ENCODE peak calls at places on chromosomes 2 and 18, in nine cellular contexts. Y is DND-41, K is choroid plexus epithelial cell, I is HL-60, P is heart left ventricle, J is endodermal cell, B is stomach, G is pancreas, S is astrocyte of the cerebellum. C is an unnamed sample.
A peak's percentile ranks its signal among the peaks of the same experiment; 100 is the strongest.

GRCh38 chr2:122525341-122525740 is 769.9 kb downstream of the TSN start:
- DNase-seq in B (no peak), G (no peak), K (no peak), S (no peak), J (no peak), Y (no peak), I (no peak), P (no peak), C (no peak)

GRCh38 chr2:9333591-9334171 is 89.6 kb downstream of the ITGB1BP1 start:
- DNase-seq in S (peak; percentile 66), G (peak; percentile 65), K (peak; percentile 94), B (peak; percentile 71), P (peak; percentile 61), J (peak; percentile 82), I (peak; percentile 35), Y (peak; percentile 12), C (peak; percentile 90)

GRCh38 chr2:226364217-226364616 is 435.4 kb downstream of the IRS1 start:
- DNase-seq in G (no peak), I (no peak), K (no peak), P (no peak), Y (no peak), J (no peak), S (no peak), B (no peak), C (no peak)

GRCh38 chr2:116719841-116720240 is 1094.7 kb upstream of the DDX18 start:
- DNase-seq in K (peak; percentile 3), S (peak; percentile 63), I (no peak), Y (no peak), G (no peak), B (no peak), J (no peak), P (no peak), C (peak; percentile 90)

GRCh38 chr2:16148632-16149348 is 208.4 kb downstream of the MYCN start:
- DNase-seq in Y (no peak), G (no peak), P (no peak), J (peak; percentile 18), S (no peak), I (no peak), B (no peak), K (no peak), C (no peak)

GRCh38 chr2:20381457-20381856 is 30.8 kb upstream of the PUM2 start:
- DNase-seq in B (peak; percentile 28), J (no peak), K (peak; percentile 91), I (no peak), S (peak; percentile 87), P (no peak), G (peak; percentile 19), Y (no peak), C (peak; percentile 61)

GRCh38 chr2:120647487-120647886 is 88.2 kb upstream of the GLI2 start:
- DNase-seq in S (no peak), K (peak; percentile 18), B (no peak), Y (no peak), J (no peak), G (no peak), P (no peak), I (no peak), C (peak; percentile 46)

GRCh38 chr2:1742680-1743395 is 1.5 kb downstream of the PXDN start:
- DNase-seq in B (peak; percentile 36), J (peak; percentile 90), I (no peak), P (peak; percentile 82), G (peak; percentile 36), Y (no peak), S (peak; percentile 89), K (peak; percentile 97), C (peak; percentile 94)

GRCh38 chr2:174003635-174004310 is 38.6 kb upstream of the SP3 start:
- DNase-seq in S (no peak), G (peak; percentile 73), P (peak; percentile 50), B (peak; percentile 72), K (no peak), Y (no peak), J (peak; percentile 81), I (no peak), C (no peak)

DNA sequence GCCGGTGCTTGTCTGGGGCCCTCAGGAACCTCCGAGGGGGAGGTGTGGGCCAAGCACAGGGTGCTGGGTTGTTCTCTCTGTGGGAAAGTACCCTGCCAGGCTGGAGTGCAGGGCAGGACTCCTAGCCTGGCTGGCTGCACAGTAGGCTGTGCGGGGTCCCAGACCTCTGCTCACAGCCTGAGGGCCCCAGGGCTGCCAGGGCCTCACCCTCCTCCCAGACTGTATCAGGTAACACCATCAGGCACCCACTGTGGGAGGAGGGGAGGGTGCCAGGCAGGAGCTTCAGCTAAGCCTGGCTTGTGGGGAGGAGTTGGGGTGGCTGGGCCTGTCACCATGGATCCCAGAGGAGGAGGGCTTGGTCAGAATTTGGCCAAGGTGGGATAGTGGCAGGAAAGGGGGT is 211.9 kb upstream of the SMAD2 start:
- DNase-seq in B (no peak), K (no peak), S (no peak), P (no peak), G (no peak), Y (no peak), J (no peak), I (no peak), C (no peak)
- TF ChIP-seq CTCF in B (no peak), K (no peak), S (no peak), P (no peak), G (no peak), Y (no peak), J (no peak), I (no peak), C (no peak)

GRCh38 chr2:232523682-232524597 is 2.0 kb upstream of the CHRND start:
- DNase-seq in I (peak; percentile 57), J (peak; percentile 94), P (peak; percentile 50), B (peak; percentile 32), K (peak; percentile 17), G (no peak), Y (no peak), S (no peak), C (peak; percentile 48)
- H3K4me3 ChIP-seq in I (peak overlapping the region; percentile 6), J (peak overlapping the region; percentile 66), P (peak overlapping the region; percentile 34), B (peak overlapping the region; percentile 35), K (no peak overlapping the region), G (peak overlapping the region; percentile 43), Y (no peak overlapping the region), S (peak overlapping the region; percentile 16), C (no peak overlapping the region)

GRCh38 chr18:78641689-78642231 is 337.9 kb upstream of the SALL3 start:
- DNase-seq in B (no peak), J (no peak), S (no peak), P (no peak), G (no peak), Y (no peak), I (peak; percentile 81), K (no peak), C (no peak)
- TF ChIP-seq CTCF in B (no peak), J (no peak), S (no peak), P (no peak), G (no peak), Y (no peak), I (no peak), K (no peak), C (no peak)

DNA sequence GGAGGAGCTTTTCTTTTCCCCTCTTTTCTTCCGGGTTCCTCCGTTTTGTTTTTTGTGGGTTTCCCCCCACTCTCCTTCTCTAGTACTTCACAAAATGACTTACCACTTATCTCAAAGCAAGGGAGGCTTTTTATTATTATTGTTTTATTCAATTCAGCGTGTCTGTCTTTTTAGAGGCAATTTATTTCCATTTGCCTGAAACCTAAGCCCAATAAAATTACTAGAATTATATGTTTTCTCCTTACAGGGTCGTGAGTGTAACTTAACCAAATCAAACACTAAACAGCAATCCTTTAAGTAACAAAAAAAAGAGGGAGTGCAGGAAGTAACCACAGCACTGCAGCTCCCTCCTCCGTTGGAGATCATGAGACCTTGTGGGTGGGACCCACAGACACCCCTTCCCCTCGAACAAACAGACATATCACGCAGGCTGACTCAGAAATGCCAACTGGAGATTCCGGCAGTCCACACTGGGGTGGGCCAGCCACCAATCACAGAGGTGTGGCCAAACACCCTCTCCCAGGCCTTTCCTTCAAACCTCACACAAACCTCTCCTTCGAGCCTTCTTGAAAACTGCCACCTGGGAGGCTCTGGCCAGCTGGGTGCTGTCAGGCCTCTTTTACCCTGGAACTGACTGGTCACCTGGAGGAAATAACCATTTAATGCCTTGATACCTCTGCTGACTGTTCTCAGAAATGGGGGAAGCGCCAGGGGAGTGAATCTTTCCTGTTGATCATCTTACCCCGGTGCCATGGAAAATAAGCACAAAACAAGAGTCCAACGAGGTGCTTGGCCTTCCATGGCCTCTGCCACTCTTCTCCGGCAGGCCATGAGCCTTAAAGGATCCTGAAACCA is 207.1 kb upstream of the SMAD2 start:
- DNase-seq in Y (peak; percentile 42), S (no peak), B (peak; percentile 69), K (no peak), I (no peak), G (no peak), P (no peak), J (no peak), C (no peak)
- H3K4me3 ChIP-seq in Y (peak overlapping the region; percentile 66), S (no peak overlapping the region), B (peak overlapping the region; percentile 59), K (no peak overlapping the region), I (no peak overlapping the region), G (no peak overlapping the region), P (peak overlapping the region; percentile 63), J (peak overlapping the region; percentile 78), C (peak overlapping the region; percentile 62)

DNA sequence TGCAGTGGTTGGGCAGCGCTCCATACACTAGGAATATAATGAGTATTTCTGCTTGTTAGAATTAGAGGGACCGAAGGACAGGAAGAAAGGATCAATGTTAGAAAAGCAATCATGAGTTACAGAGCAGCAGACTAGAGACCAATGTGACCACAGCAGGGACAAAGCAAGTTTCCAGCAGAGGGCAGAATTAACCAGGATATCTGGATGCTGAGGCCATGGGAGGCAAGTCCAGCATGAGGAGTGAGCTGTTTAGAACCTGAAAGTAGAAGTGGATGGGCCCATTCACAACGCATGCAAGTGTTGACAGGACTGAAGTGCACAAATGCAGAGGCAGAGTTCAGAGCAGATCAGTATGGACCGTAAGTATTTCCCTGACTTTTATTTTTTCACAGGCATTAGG is 910.4 kb upstream of the GYPC start:
- DNase-seq in P (no peak), B (no peak), J (peak; percentile 87), G (peak; percentile 37), K (peak; percentile 6), I (peak; percentile 17), S (no peak), Y (no peak), C (peak; percentile 18)
- TF ChIP-seq CTCF in P (peak; percentile 55), B (no peak), J (peak; percentile 82), G (no peak), K (peak; percentile 8), I (no peak), S (no peak), Y (peak; percentile 42), C (no peak)

GRCh38 chr18:79223431-79223830 is 154.2 kb downstream of the ATP9B start:
- DNase-seq in P (no peak), B (no peak), Y (no peak), I (no peak), G (no peak), K (no peak), J (no peak), S (no peak), C (no peak)
- H3K4me3 ChIP-seq in P (no peak overlapping the region), B (no peak overlapping the region), Y (no peak overlapping the region), I (no peak overlapping the region), G (no peak overlapping the region), K (no peak overlapping the region), J (no peak overlapping the region), S (no peak overlapping the region), C (no peak overlapping the region)

C was measured in epithelial cell of esophagus.